ENCODE peak calls at places on chromosomes 3 and 15, in five cellular contexts. One of them, this sample, is unnamed.

GRCh38 chr3:54628888-54629368 is 298.9 kb downstream of the LRTM1 start:
- DNase-seq in Ammon's horn: no peak
- DNase-seq in AG08395: no peak
- DNase-seq in psoas muscle: no peak
- DNase-seq in stimulated activated CD4-positive, alpha-beta T cell treated with anti-CD3 and anti-CD28 coated beads, Interleukin-12 subunit alpha, Interleukin-12 subunit beta, amount 100 ng/mL, for 4 hours: no peak
- DNase-seq in this sample: no peak

GRCh38 chr3:77479021-77479420 is 439.1 kb downstream of the ROBO2 start:
- DNase-seq in Ammon's horn: no peak
- DNase-seq in AG08395: no peak
- DNase-seq in stimulated activated CD4-positive, alpha-beta T cell treated with anti-CD3 and anti-CD28 coated beads, Interleukin-12 subunit alpha, Interleukin-12 subunit beta, amount 100 ng/mL, for 4 hours: no peak
- DNase-seq in psoas muscle: no peak
- DNase-seq in this sample: no peak

GRCh38 chr3:150409527-150410310 is 1.6 kb downstream of the TSC22D2 start:
- DNase-seq in psoas muscle: peak
- DNase-seq in AG08395: peak
- DNase-seq in Ammon's horn: peak
- DNase-seq in stimulated activated CD4-positive, alpha-beta T cell treated with anti-CD3 and anti-CD28 coated beads, Interleukin-12 subunit alpha, Interleukin-12 subunit beta, amount 100 ng/mL, for 4 hours: peak
- DNase-seq in this sample: peak

GRCh38 chr3:87798567-87798947 is 260.2 kb downstream of the CGGBP1 start:
- DNase-seq in psoas muscle: no peak
- DNase-seq in stimulated activated CD4-positive, alpha-beta T cell treated with anti-CD3 and anti-CD28 coated beads, Interleukin-12 subunit alpha, Interleukin-12 subunit beta, amount 100 ng/mL, for 4 hours: no peak
- DNase-seq in AG08395: no peak
- DNase-seq in Ammon's horn: no peak
- DNase-seq in this sample: no peak

GRCh38 chr15:99303881-99304280 is 52.6 kb downstream of the LRRC28 start:
- DNase-seq in stimulated activated CD4-positive, alpha-beta T cell treated with anti-CD3 and anti-CD28 coated beads, Interleukin-12 subunit alpha, Interleukin-12 subunit beta, amount 100 ng/mL, for 4 hours: no peak
- DNase-seq in AG08395: no peak
- DNase-seq in psoas muscle: no peak
- DNase-seq in Ammon's horn: no peak
- DNase-seq in this sample: no peak

GRCh38 chr3:66195347-66195783 is 25.4 kb upstream of the SLC25A26 start:
- DNase-seq in psoas muscle: peak
- DNase-seq in AG08395: peak
- DNase-seq in Ammon's horn: peak
- DNase-seq in stimulated activated CD4-positive, alpha-beta T cell treated with anti-CD3 and anti-CD28 coated beads, Interleukin-12 subunit alpha, Interleukin-12 subunit beta, amount 100 ng/mL, for 4 hours: peak
- DNase-seq in this sample: no peak

GRCh38 chr15:95712785-95713184 is 617.7 kb upstream of the NR2F2 start:
- DNase-seq in stimulated activated CD4-positive, alpha-beta T cell treated with anti-CD3 and anti-CD28 coated beads, Interleukin-12 subunit alpha, Interleukin-12 subunit beta, amount 100 ng/mL, for 4 hours: no peak
- DNase-seq in Ammon's horn: no peak
- DNase-seq in AG08395: no peak
- DNase-seq in psoas muscle: no peak
- DNase-seq in this sample: no peak

GRCh38 chr3:13581485-13582365 is 32.8 kb downstream of the FBLN2 start:
- DNase-seq in psoas muscle: peak
- DNase-seq in Ammon's horn: no peak
- DNase-seq in stimulated activated CD4-positive, alpha-beta T cell treated with anti-CD3 and anti-CD28 coated beads, Interleukin-12 subunit alpha, Interleukin-12 subunit beta, amount 100 ng/mL, for 4 hours: no peak
- DNase-seq in AG08395: peak
- DNase-seq in this sample: no peak

GRCh38 chr3:150146891-150147761 is 176.4 kb upstream of the PFN2 start:
- DNase-seq in Ammon's horn: no peak
- DNase-seq in psoas muscle: peak
- DNase-seq in stimulated activated CD4-positive, alpha-beta T cell treated with anti-CD3 and anti-CD28 coated beads, Interleukin-12 subunit alpha, Interleukin-12 subunit beta, amount 100 ng/mL, for 4 hours: no peak
- DNase-seq in AG08395: peak
- DNase-seq in this sample: no peak

GRCh38 chr3:134087046-134087974 is 57.6 kb upstream of the SLCO2A1 start:
- DNase-seq in psoas muscle: no peak
- DNase-seq in AG08395: no peak
- DNase-seq in stimulated activated CD4-positive, alpha-beta T cell treated with anti-CD3 and anti-CD28 coated beads, Interleukin-12 subunit alpha, Interleukin-12 subunit beta, amount 100 ng/mL, for 4 hours: no peak
- DNase-seq in Ammon's horn: no peak
- DNase-seq in this sample: no peak

GRCh38 chr15:38685686-38686339 is 121.2 kb upstream of the RASGRP1 start:
- DNase-seq in AG08395: no peak
- DNase-seq in stimulated activated CD4-positive, alpha-beta T cell treated with anti-CD3 and anti-CD28 coated beads, Interleukin-12 subunit alpha, Interleukin-12 subunit beta, amount 100 ng/mL, for 4 hours: no peak
- DNase-seq in Ammon's horn: no peak
- DNase-seq in psoas muscle: no peak
- DNase-seq in this sample: no peak

GRCh38 chr3:42852443-42852842 is 23.2 kb downstream of the CYP8B1 start:
- DNase-seq in psoas muscle: no peak
- DNase-seq in AG08395: no peak
- DNase-seq in stimulated activated CD4-positive, alpha-beta T cell treated with anti-CD3 and anti-CD28 coated beads, Interleukin-12 subunit alpha, Interleukin-12 subunit beta, amount 100 ng/mL, for 4 hours: no peak
- DNase-seq in Ammon's horn: no peak
- DNase-seq in this sample: no peak

GRCh38 chr3:115363071-115363470 is 216.0 kb upstream of the ZBTB20 start:
- DNase-seq in stimulated activated CD4-positive, alpha-beta T cell treated with anti-CD3 and anti-CD28 coated beads, Interleukin-12 subunit alpha, Interleukin-12 subunit beta, amount 100 ng/mL, for 4 hours: no peak
- DNase-seq in Ammon's horn: no peak
- DNase-seq in AG08395: no peak
- DNase-seq in psoas muscle: no peak
- DNase-seq in this sample: no peak

GRCh38 chr3:189512824-189513223 is 118.4 kb upstream of the TP63 start:
- DNase-seq in Ammon's horn: no peak
- DNase-seq in AG08395: no peak
- DNase-seq in stimulated activated CD4-positive, alpha-beta T cell treated with anti-CD3 and anti-CD28 coated beads, Interleukin-12 subunit alpha, Interleukin-12 subunit beta, amount 100 ng/mL, for 4 hours: no peak
- DNase-seq in psoas muscle: no peak
- DNase-seq in this sample: no peak

GRCh38 chr3:178022599-178022998 is 513.6 kb upstream of the KCNMB2 start:
- DNase-seq in AG08395: peak
- DNase-seq in Ammon's horn: peak
- DNase-seq in stimulated activated CD4-positive, alpha-beta T cell treated with anti-CD3 and anti-CD28 coated beads, Interleukin-12 subunit alpha, Interleukin-12 subunit beta, amount 100 ng/mL, for 4 hours: no peak
- DNase-seq in psoas muscle: no peak
- DNase-seq in this sample: no peak

GRCh38 chr3:146092230-146092629 is 68.8 kb downstream of the PLOD2 start:
- DNase-seq in AG08395: no peak
- DNase-seq in stimulated activated CD4-positive, alpha-beta T cell treated with anti-CD3 and anti-CD28 coated beads, Interleukin-12 subunit alpha, Interleukin-12 subunit beta, amount 100 ng/mL, for 4 hours: no peak
- DNase-seq in Ammon's horn: no peak
- DNase-seq in psoas muscle: no peak
- DNase-seq in this sample: no peak

GRCh38 chr3:65963787-65964707 is 74.7 kb downstream of the MAGI1 start:
- DNase-seq in psoas muscle: no peak
- DNase-seq in Ammon's horn: no peak
- DNase-seq in stimulated activated CD4-positive, alpha-beta T cell treated with anti-CD3 and anti-CD28 coated beads, Interleukin-12 subunit alpha, Interleukin-12 subunit beta, amount 100 ng/mL, for 4 hours: peak
- DNase-seq in AG08395: peak
- DNase-seq in this sample: peak

GRCh38 chr15:57377478-57377847 is 1.2 kb downstream of the CGNL1 start:
- DNase-seq in AG08395: no peak
- DNase-seq in stimulated activated CD4-positive, alpha-beta T cell treated with anti-CD3 and anti-CD28 coated beads, Interleukin-12 subunit alpha, Interleukin-12 subunit beta, amount 100 ng/mL, for 4 hours: no peak
- DNase-seq in psoas muscle: no peak
- DNase-seq in Ammon's horn: no peak
- DNase-seq in this sample: no peak

GRCh38 chr15:72423256-72423655 is 25.2 kb downstream of the TMEM202 start:
- DNase-seq in AG08395: no peak
- DNase-seq in Ammon's horn: no peak
- DNase-seq in psoas muscle: no peak
- DNase-seq in stimulated activated CD4-positive, alpha-beta T cell treated with anti-CD3 and anti-CD28 coated beads, Interleukin-12 subunit alpha, Interleukin-12 subunit beta, amount 100 ng/mL, for 4 hours: no peak
- DNase-seq in this sample: no peak

GRCh38 chr15:79923068-79923514 is 26.3 kb upstream of the MTHFS start:
- DNase-seq in Ammon's horn: peak
- DNase-seq in AG08395: peak
- DNase-seq in stimulated activated CD4-positive, alpha-beta T cell treated with anti-CD3 and anti-CD28 coated beads, Interleukin-12 subunit alpha, Interleukin-12 subunit beta, amount 100 ng/mL, for 4 hours: peak
- DNase-seq in psoas muscle: peak
- DNase-seq in this sample: peak

GRCh38 chr3:151564261-151564660 is 103.4 kb upstream of the IGSF10 start:
- DNase-seq in Ammon's horn: no peak
- DNase-seq in AG08395: no peak
- DNase-seq in stimulated activated CD4-positive, alpha-beta T cell treated with anti-CD3 and anti-CD28 coated beads, Interleukin-12 subunit alpha, Interleukin-12 subunit beta, amount 100 ng/mL, for 4 hours: no peak
- DNase-seq in psoas muscle: no peak
- DNase-seq in this sample: no peak

GRCh38 chr15:99708563-99708962 is 24.7 kb downstream of the LYSMD4 start:
- DNase-seq in stimulated activated CD4-positive, alpha-beta T cell treated with anti-CD3 and anti-CD28 coated beads, Interleukin-12 subunit alpha, Interleukin-12 subunit beta, amount 100 ng/mL, for 4 hours: no peak
- DNase-seq in Ammon's horn: peak
- DNase-seq in psoas muscle: peak
- DNase-seq in AG08395: peak
- DNase-seq in this sample: no peak

GRCh38 chr3:89046661-89047060 is 60.8 kb upstream of the EPHA3 start:
- DNase-seq in AG08395: no peak
- DNase-seq in Ammon's horn: no peak
- DNase-seq in stimulated activated CD4-positive, alpha-beta T cell treated with anti-CD3 and anti-CD28 coated beads, Interleukin-12 subunit alpha, Interleukin-12 subunit beta, amount 100 ng/mL, for 4 hours: no peak
- DNase-seq in psoas muscle: no peak
- DNase-seq in this sample: no peak

GRCh38 chr3:88732211-88732610 is 375.2 kb upstream of the EPHA3 start:
- DNase-seq in Ammon's horn: no peak
- DNase-seq in AG08395: no peak
- DNase-seq in psoas muscle: no peak
- DNase-seq in stimulated activated CD4-positive, alpha-beta T cell treated with anti-CD3 and anti-CD28 coated beads, Interleukin-12 subunit alpha, Interleukin-12 subunit beta, amount 100 ng/mL, for 4 hours: no peak
- DNase-seq in this sample: no peak

GRCh38 chr3:73709712-73710111 is 85.0 kb upstream of the PDZRN3 start:
- DNase-seq in AG08395: no peak
- DNase-seq in psoas muscle: no peak
- DNase-seq in stimulated activated CD4-positive, alpha-beta T cell treated with anti-CD3 and anti-CD28 coated beads, Interleukin-12 subunit alpha, Interleukin-12 subunit beta, amount 100 ng/mL, for 4 hours: no peak
- DNase-seq in Ammon's horn: no peak
- DNase-seq in this sample: no peak

GRCh38 chr3:10835406-10835805 is 19.4 kb downstream of the SLC6A11 start:
- DNase-seq in AG08395: no peak
- DNase-seq in stimulated activated CD4-positive, alpha-beta T cell treated with anti-CD3 and anti-CD28 coated beads, Interleukin-12 subunit alpha, Interleukin-12 subunit beta, amount 100 ng/mL, for 4 hours: no peak
- DNase-seq in Ammon's horn: no peak
- DNase-seq in psoas muscle: no peak
- DNase-seq in this sample: no peak